ENCODE peak calls at places on chromosomes 1 and 21, in nine cellular contexts. D is lower leg skin, L is EL, G is posterior vena cava, O is HFFc6, M is ovary, V is A549, Q is IMR-90, R is NCI-H460. C is an unnamed sample.
A peak's percentile ranks its signal among the peaks of the same experiment; 100 is the strongest.

GRCh38 chr1:167923324-167924039 is 9.5 kb upstream of the ADCY10 start:
- DNase-seq in D (no peak), L (no peak), G (no peak), O (no peak), M (no peak), V (no peak), Q (no peak), R (no peak), C (no peak)

GRCh38 chr1:230919201-230919600 is 50.9 kb upstream of the C1orf198 start:
- DNase-seq in D (no peak), L (no peak), G (no peak), O (no peak), M (no peak), V (no peak), Q (no peak), R (no peak), C (no peak)

GRCh38 chr1:43305926-43306687 is 5.3 kb downstream of the TIE1 start:
- DNase-seq in D (no peak), L (no peak), G (peak; percentile 49), O (no peak), M (no peak), V (no peak), Q (no peak), R (no peak), C (no peak)

GRCh38 chr1:22177354-22178003 is 34.6 kb upstream of the WNT4 start:
- DNase-seq in D (no peak), L (no peak), G (no peak), O (no peak), M (no peak), V (no peak), Q (no peak), R (no peak), C (no peak)

GRCh38 chr1:6024376-6024775 is 21.3 kb upstream of the KCNAB2 start:
- DNase-seq in D (no peak), L (no peak), G (no peak), O (no peak), M (no peak), V (no peak), Q (no peak), R (no peak), C (no peak)

GRCh38 chr1:42735477-42736105 is 4.4 kb downstream of the CLDN19 start:
- DNase-seq in D (peak; percentile 69), L (no peak), G (peak; percentile 76), O (no peak), M (no peak), V (no peak), Q (no peak), R (no peak), C (no peak)

GRCh38 chr1:200388791-200389190 is 21.0 kb downstream of the ZNF281 start:
- DNase-seq in D (no peak), L (no peak), G (no peak), O (no peak), M (no peak), V (no peak), Q (no peak), R (no peak), C (no peak)

GRCh38 chr1:239826209-239826608 is 265.5 kb upstream of the FMN2 start:
- DNase-seq in D (no peak), L (no peak), G (no peak), O (no peak), M (no peak), V (no peak), Q (no peak), R (no peak), C (no peak)

GRCh38 chr1:109783436-109783835 is 19.7 kb upstream of the EPS8L3 start:
- DNase-seq in D (no peak), L (peak; percentile 89), G (peak; percentile 79), O (peak; percentile 83), M (peak; percentile 35), V (peak; percentile 71), Q (peak; percentile 76), R (peak; percentile 83), C (peak; percentile 37)

GRCh38 chr1:182595641-182596240 is 6.7 kb upstream of the RNASEL start:
- DNase-seq in D (peak; percentile 90), L (peak; percentile 63), G (peak; percentile 90), O (peak; percentile 55), M (peak; percentile 66), V (peak; percentile 62), Q (peak; percentile 69), R (peak; percentile 73), C (no peak)

GRCh38 chr21:42347601-42348327 is 3.0 kb downstream of the TFF2 start:
- DNase-seq in D (peak; percentile 77), L (no peak), G (peak; percentile 67), O (no peak), M (no peak), V (no peak), Q (no peak), R (no peak), C (no peak)

GRCh38 chr1:167013124-167013900 is 24.2 kb downstream of the MAEL start:
- DNase-seq in D (no peak), L (no peak), G (no peak), O (no peak), M (no peak), V (no peak), Q (no peak), R (no peak), C (no peak)

GRCh38 chr1:236552096-236552495 is 28.3 kb downstream of the LGALS8 start:
- DNase-seq in D (no peak), L (no peak), G (no peak), O (no peak), M (no peak), V (no peak), Q (no peak), R (no peak), C (no peak)

GRCh38 chr1:92483442-92484170 is 3.1 kb downstream of the GFI1 start:
- DNase-seq in D (no peak), L (peak; percentile 7), G (no peak), O (no peak), M (no peak), V (no peak), Q (no peak), R (no peak), C (peak; percentile 3)

GRCh38 chr1:1432951-1433803 is 2.3 kb upstream of the VWA1 start:
- DNase-seq in D (peak; percentile 94), L (no peak), G (no peak), O (no peak), M (peak; percentile 74), V (no peak), Q (no peak), R (no peak), C (no peak)

GRCh38 chr1:234865171-234866006 is 255.4 kb upstream of the IRF2BP2 start:
- DNase-seq in D (peak; percentile 53), L (no peak), G (no peak), O (no peak), M (no peak), V (no peak), Q (no peak), R (no peak), C (no peak)

GRCh38 chr1:43308635-43309580 is 8.1 kb downstream of the TIE1 start:
- DNase-seq in D (no peak), L (no peak), G (peak; percentile 66), O (no peak), M (no peak), V (no peak), Q (no peak), R (no peak), C (no peak)

GRCh38 chr1:197173571-197174482 is 27.4 kb upstream of the ASPM start:
- DNase-seq in D (no peak), L (peak; percentile 59), G (no peak), O (peak; percentile 20), M (no peak), V (no peak), Q (peak; percentile 79), R (no peak), C (no peak)

GRCh38 chr1:40708750-40709099 is 17.2 kb downstream of the NFYC start:
- DNase-seq in D (no peak), L (peak; percentile 82), G (no peak), O (peak; percentile 93), M (no peak), V (peak; percentile 65), Q (peak; percentile 91), R (peak; percentile 44), C (no peak)

C was measured in T1000.